ENCODE peak calls at places on chromosomes 5 and 9, in five cellular contexts. U is GM10248, K is right lobe of liver, O is HFFc6, G is endothelial cell. P is an unnamed sample.
A peak's percentile ranks its signal among the peaks of the same experiment; 100 is the strongest.

GRCh38 chr9:93600504-93600903 is 24.1 kb downstream of the PHF2 start:
- DNase-seq in K (peak; percentile 24), O (no peak), G (no peak), U (no peak), P (no peak)

GRCh38 chr5:154316223-154316967 is 125.9 kb downstream of the GALNT10 start:
- DNase-seq in O (no peak), G (no peak), U (no peak), K (no peak), P (no peak)

GRCh38 chr5:177604116-177604521 is 4.2 kb downstream of the B4GALT7 start:
- DNase-seq in G (no peak), K (peak; percentile 45), U (no peak), O (no peak), P (no peak)

GRCh38 chr9:99474186-99474585 is 252.1 kb downstream of the SEC61B start:
- DNase-seq in O (no peak), U (no peak), G (no peak), K (no peak), P (no peak)

GRCh38 chr5:141777711-141778110 is 95.7 kb upstream of the ARAP3 start:
- DNase-seq in U (no peak), G (no peak), K (no peak), O (no peak), P (no peak)

GRCh38 chr5:157025093-157025698 is 33.7 kb downstream of the HAVCR1 start:
- DNase-seq in U (no peak), K (no peak), O (no peak), G (no peak), P (no peak)

GRCh38 chr9:83655433-83655832 is 32.5 kb downstream of the IDNK start:
- DNase-seq in U (no peak), O (no peak), G (no peak), K (no peak), P (no peak)

GRCh38 chr5:119070578-119070827 is 384 bp upstream of the DMXL1 start:
- DNase-seq in U (peak; percentile 56), K (no peak), O (no peak), G (no peak), P (no peak)

GRCh38 chr5:135488727-135489465 is 36.7 kb upstream of the TIFAB start:
- DNase-seq in G (peak; percentile 52), O (peak; percentile 66), K (no peak), U (no peak), P (peak; percentile 77)

GRCh38 chr5:166916021-166916420 is 1375.4 kb upstream of the WWC1 start:
- DNase-seq in O (no peak), K (no peak), U (no peak), G (no peak), P (no peak)

GRCh38 chr5:93078082-93079038 is 502.7 kb downstream of the NR2F1-AS1 start:
- DNase-seq in O (peak; percentile 98), G (no peak), U (no peak), K (peak; percentile 47), P (peak; percentile 86)

GRCh38 chr5:73701566-73701965 is 75.6 kb downstream of the ARHGEF28 start:
- DNase-seq in U (no peak), O (peak; percentile 11), G (no peak), K (no peak), P (no peak)

GRCh38 chr9:81531511-81531910 is 157.8 kb downstream of the TLE1 start:
- DNase-seq in U (no peak), O (no peak), G (no peak), K (no peak), P (no peak)

GRCh38 chr5:65072836-65073620 is 304.3 kb downstream of the CWC27 start:
- DNase-seq in K (no peak), G (no peak), U (no peak), O (no peak), P (no peak)

GRCh38 chr5:34709861-34710673 is 53.9 kb downstream of the RAI14 start:
- DNase-seq in G (no peak), O (peak; percentile 82), K (no peak), U (no peak), P (no peak)

GRCh38 chr5:58412932-58413331 is 47.0 kb downstream of the PLK2 start:
- DNase-seq in G (no peak), O (no peak), U (no peak), K (no peak), P (peak; percentile 70)

GRCh38 chr5:68593211-68593701 is 377.7 kb downstream of the PIK3R1 start:
- DNase-seq in G (no peak), K (peak; percentile 88), U (no peak), O (no peak), P (no peak)

GRCh38 chr5:60066502-60066901 is 173.0 kb upstream of the PDE4D start:
- DNase-seq in U (no peak), G (no peak), O (peak; percentile 23), K (no peak), P (no peak)

GRCh38 chr9:92266486-92266885 is 27.0 kb downstream of the IARS1 start:
- DNase-seq in O (no peak), G (no peak), K (no peak), U (no peak), P (no peak)

GRCh38 chr9:134623408-134624066 is 18.1 kb upstream of the COL5A1 start:
- DNase-seq in O (no peak), G (no peak), U (no peak), K (peak; percentile 38), P (peak; percentile 10)

GRCh38 chr5:178630475-178630930 is 3.7 kb upstream of the CLK4 start:
- DNase-seq in G (no peak), U (no peak), O (peak; percentile 16), K (no peak), P (no peak)

GRCh38 chr5:4375640-4376039 is 764.5 kb upstream of the ADAMTS16 start:
- DNase-seq in U (no peak), O (no peak), K (no peak), G (no peak), P (no peak)

GRCh38 chr5:93141969-93142368 is 439.1 kb downstream of the NR2F1-AS1 start:
- DNase-seq in G (no peak), K (no peak), U (no peak), O (no peak), P (no peak)

GRCh38 chr9:8437878-8438277 is 638.3 kb upstream of the DMAC1 start:
- DNase-seq in G (no peak), U (no peak), O (no peak), K (no peak), P (peak; percentile 26)

GRCh38 chr5:132774406-132774805 is 2.6 kb downstream of the SEPTIN8 start:
- DNase-seq in G (no peak), O (no peak), K (no peak), U (no peak), P (no peak)

GRCh38 chr5:1800470-1801060 is 642 bp upstream of the NDUFS6 start:
- DNase-seq in G (no peak), K (no peak), U (no peak), O (no peak), P (no peak)

GRCh38 chr5:159179556-159180305 is 29.6 kb downstream of the RNF145 start:
- DNase-seq in G (no peak), K (no peak), O (no peak), U (no peak), P (no peak)

GRCh38 chr9:93320591-93321219 is 130.8 kb upstream of the FAM120A start:
- DNase-seq in U (peak; percentile 19), G (no peak), O (no peak), K (no peak), P (no peak)

GRCh38 chr5:178895615-178896571 is at the start of gene ZFP2:
- DNase-seq in G (peak; percentile 70), U (peak; percentile 21), O (no peak), K (peak; percentile 80), P (peak; percentile 75)

GRCh38 chr9:81499021-81499454 is 190.3 kb downstream of the TLE1 start:
- DNase-seq in K (no peak), G (no peak), U (no peak), O (peak; percentile 68), P (no peak)

GRCh38 chr9:110208031-110208430 is at the start of gene C9orf152:
- DNase-seq in K (peak; percentile 83), O (no peak), G (no peak), U (no peak), P (no peak)

GRCh38 chr5:83925952-83926351 is 205.3 kb upstream of the HAPLN1 start:
- DNase-seq in O (no peak), G (peak; percentile 8), U (no peak), K (no peak), P (no peak)

GRCh38 chr5:151719228-151719861 is 32.6 kb upstream of the SPARC start:
- DNase-seq in K (no peak), O (peak; percentile 57), G (peak; percentile 51), U (no peak), P (peak; percentile 55)

GRCh38 chr9:6910032-6910431 is 152.3 kb downstream of the KDM4C start:
- DNase-seq in G (no peak), K (no peak), O (peak; percentile 26), U (peak; percentile 22), P (no peak)
- TF ChIP-seq CTCF in G (peak; percentile 69), K (peak; percentile 34), O (peak; percentile 80), U (peak; percentile 30), P (peak; percentile 70)

DNA sequence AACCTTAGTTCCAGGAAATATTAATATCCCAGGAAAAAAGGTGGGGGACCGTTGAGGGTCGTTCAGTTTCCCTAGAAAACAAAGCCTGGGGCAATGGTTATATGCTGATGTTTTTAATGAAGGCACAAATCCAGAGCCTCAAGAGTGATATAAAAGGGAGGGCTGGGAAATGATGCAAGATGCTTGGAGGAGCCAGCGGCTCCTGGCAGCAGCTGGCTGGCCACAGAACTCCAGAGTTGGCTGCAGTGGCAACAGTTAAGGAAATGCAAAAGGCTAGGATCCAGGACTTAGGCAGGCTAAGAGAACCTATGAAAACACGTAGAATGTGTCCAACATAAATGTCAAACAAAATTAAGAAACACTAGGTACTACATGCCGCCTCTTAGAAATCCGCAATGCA is 31.0 kb upstream of the B4GALT1 start:
- DNase-seq in O (no peak), U (no peak), G (no peak), K (no peak), P (no peak)
- TF ChIP-seq CTCF in O (no peak), U (no peak), G (no peak), K (no peak), P (no peak)

GRCh38 chr9:6907772-6908381 is 150.1 kb downstream of the KDM4C start:
- DNase-seq in U (no peak), K (no peak), G (peak; percentile 18), O (peak; percentile 33), P (peak; percentile 35)
- TF ChIP-seq CTCF in U (peak; percentile 21), K (peak; percentile 38), G (peak; percentile 65), O (peak; percentile 91), P (peak; percentile 87)

DNA sequence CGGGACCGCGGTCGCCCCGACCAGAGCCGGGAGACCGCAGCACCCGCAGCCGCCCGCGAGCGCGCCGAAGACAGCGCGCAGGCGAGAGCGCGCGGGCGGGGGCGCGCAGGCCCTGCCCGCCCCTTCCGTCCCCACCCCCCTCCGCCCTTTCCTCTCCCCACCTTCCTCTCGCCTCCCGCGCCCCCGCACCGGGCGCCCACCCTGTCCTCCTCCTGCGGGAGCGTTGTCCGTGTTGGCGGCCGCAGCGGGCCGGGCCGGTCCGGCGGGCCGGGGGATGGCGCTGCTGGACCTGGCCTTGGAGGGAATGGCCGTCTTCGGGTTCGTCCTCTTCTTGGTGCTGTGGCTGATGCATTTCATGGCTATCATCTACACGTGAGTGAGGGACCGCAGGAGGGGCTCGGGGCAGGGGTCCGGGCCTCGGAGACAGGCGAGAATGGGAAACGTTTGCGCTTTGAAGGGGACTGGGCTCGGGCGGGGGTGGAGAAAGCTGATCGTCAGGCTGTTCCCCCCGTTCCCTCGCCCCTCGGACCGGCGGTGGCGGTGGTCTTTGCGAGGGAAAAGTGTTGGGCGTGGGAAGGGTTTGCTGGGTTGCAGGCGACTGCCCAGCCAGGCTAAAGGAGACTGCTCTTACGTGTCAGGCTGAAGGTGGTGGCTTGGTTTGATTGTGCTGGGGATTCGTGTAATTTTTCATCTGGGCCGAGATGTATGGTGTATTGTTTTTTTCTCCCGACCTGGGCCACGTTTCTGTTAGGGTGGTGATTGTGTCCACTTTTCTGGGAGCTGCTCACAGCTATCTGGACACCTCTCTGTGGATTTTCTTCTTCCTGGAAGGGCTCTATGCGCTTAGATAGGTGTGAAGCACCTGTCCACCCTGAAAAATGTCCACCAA is 572 bp downstream of the UGCG start:
- DNase-seq in G (peak; percentile 46), O (peak; percentile 15), U (peak; percentile 34), K (peak; percentile 80), P (peak; percentile 64)
- TF ChIP-seq CTCF in G (no peak), O (peak; percentile 43), U (peak; percentile 40), K (no peak), P (no peak)